ENCODE peak calls at places on chromosomes 2 and 18, in six cellular contexts. H, X, L, U, T and K are unnamed samples.

GRCh38 chr2:120261387-120262006 is 8.8 kb downstream of the RALB start:
- DNase-seq in H (no peak), X (no peak), L (no peak), U (no peak), T (no peak), K (no peak)

GRCh38 chr18:21439453-21439852 is 161.1 kb downstream of the ESCO1 start:
- DNase-seq in H (no peak), X (no peak), L (no peak), U (peak), T (no peak), K (no peak)

GRCh38 chr2:80548469-80548868 is 243.9 kb upstream of the LRRTM1 start:
- DNase-seq in H (no peak), X (no peak), L (no peak), U (no peak), T (peak), K (no peak)

GRCh38 chr2:30235008-30235655 is 3.8 kb downstream of the LBH start:
- DNase-seq in H (no peak), X (no peak), L (no peak), U (no peak), T (no peak), K (no peak)

GRCh38 chr2:111162718-111163331 is 42.1 kb downstream of the BCL2L11 start:
- DNase-seq in H (no peak), X (no peak), L (no peak), U (no peak), T (no peak), K (no peak)

GRCh38 chr18:61946449-61946848 is 53.6 kb upstream of the RNF152 start:
- DNase-seq in H (no peak), X (no peak), L (no peak), U (no peak), T (no peak), K (no peak)

GRCh38 chr2:151238527-151239487 is 22.9 kb downstream of the RBM43 start:
- DNase-seq in H (peak), X (peak), L (peak), U (peak), T (no peak), K (peak)

GRCh38 chr18:62566199-62566598 is 43.4 kb downstream of the ZCCHC2 start:
- DNase-seq in H (peak), X (no peak), L (peak), U (peak), T (no peak), K (peak)

GRCh38 chr2:126932966-126933555 is 34.4 kb downstream of the TEX51 start:
- DNase-seq in H (no peak), X (no peak), L (no peak), U (no peak), T (no peak), K (peak)

GRCh38 chr18:76547306-76547705 is 52.3 kb upstream of the ZNF516 start:
- DNase-seq in H (no peak), X (no peak), L (no peak), U (no peak), T (no peak), K (no peak)

GRCh38 chr18:68937204-68937603 is 139.3 kb downstream of the CCDC102B start:
- DNase-seq in H (no peak), X (no peak), L (no peak), U (no peak), T (no peak), K (no peak)

GRCh38 chr2:14941151-14941631 is 308.7 kb downstream of the LRATD1 start:
- DNase-seq in H (no peak), X (no peak), L (no peak), U (no peak), T (no peak), K (no peak)

GRCh38 chr2:26521054-26521912 is 43.4 kb upstream of the OTOF start:
- DNase-seq in H (peak), X (no peak), L (peak), U (peak), T (no peak), K (peak)

GRCh38 chr2:171412571-171412970 is 21.2 kb downstream of the METTL8 start:
- DNase-seq in H (no peak), X (no peak), L (no peak), U (peak), T (no peak), K (no peak)

GRCh38 chr18:2656237-2657042 is 914 bp downstream of the SMCHD1 start:
- DNase-seq in H (peak), X (peak), L (no peak), U (peak), T (peak), K (peak)

GRCh38 chr2:107712857-107713256 is 113.8 kb upstream of the RGPD4 start:
- DNase-seq in H (no peak), X (no peak), L (no peak), U (no peak), T (no peak), K (no peak)

GRCh38 chr2:71347517-71347916 is 15.9 kb downstream of the ZNF638 start:
- DNase-seq in H (no peak), X (no peak), L (no peak), U (peak), T (no peak), K (no peak)

GRCh38 chr18:11570770-11571169 is 38.6 kb upstream of the SLC35G4 start:
- DNase-seq in H (no peak), X (no peak), L (no peak), U (peak), T (no peak), K (no peak)

GRCh38 chr2:132424526-132425121 is 8.0 kb downstream of the GPR39 start:
- DNase-seq in H (no peak), X (no peak), L (no peak), U (peak), T (no peak), K (no peak)

GRCh38 chr2:129069875-129070594 is 751.4 kb upstream of the HS6ST1 start:
- DNase-seq in H (no peak), X (no peak), L (no peak), U (no peak), T (peak), K (no peak)

GRCh38 chr2:121382744-121383143 is 97.7 kb upstream of the TFCP2L1 start:
- DNase-seq in H (no peak), X (no peak), L (peak), U (no peak), T (no peak), K (no peak)

GRCh38 chr2:179524940-179525339 is 260.3 kb upstream of the SESTD1 start:
- DNase-seq in H (no peak), X (no peak), L (no peak), U (no peak), T (no peak), K (no peak)

GRCh38 chr2:84234103-84234502 is 225.0 kb downstream of the SUCLG1 start:
- DNase-seq in H (no peak), X (no peak), L (no peak), U (no peak), T (no peak), K (no peak)

GRCh38 chr2:178093471-178093870 is 18.8 kb upstream of the RBM45 start:
- DNase-seq in H (no peak), X (no peak), L (no peak), U (no peak), T (no peak), K (no peak)

GRCh38 chr2:36462311-36462710 is 106.7 kb downstream of the CRIM1 start:
- DNase-seq in H (no peak), X (no peak), L (no peak), U (no peak), T (no peak), K (no peak)

GRCh38 chr18:6370410-6370809 is 44.3 kb downstream of the L3MBTL4 start:
- DNase-seq in H (no peak), X (no peak), L (no peak), U (no peak), T (no peak), K (peak)

GRCh38 chr18:25261768-25262167 is 90.2 kb downstream of the ZNF521 start:
- DNase-seq in H (no peak), X (no peak), L (no peak), U (no peak), T (no peak), K (no peak)

GRCh38 chr2:138948070-138948539 is 167.9 kb upstream of the NXPH2 start:
- DNase-seq in H (no peak), X (no peak), L (no peak), U (peak), T (no peak), K (no peak)

GRCh38 chr2:45190481-45190880 is 181.2 kb upstream of the SIX2 start:
- DNase-seq in H (no peak), X (no peak), L (no peak), U (peak), T (no peak), K (no peak)

DNA sequence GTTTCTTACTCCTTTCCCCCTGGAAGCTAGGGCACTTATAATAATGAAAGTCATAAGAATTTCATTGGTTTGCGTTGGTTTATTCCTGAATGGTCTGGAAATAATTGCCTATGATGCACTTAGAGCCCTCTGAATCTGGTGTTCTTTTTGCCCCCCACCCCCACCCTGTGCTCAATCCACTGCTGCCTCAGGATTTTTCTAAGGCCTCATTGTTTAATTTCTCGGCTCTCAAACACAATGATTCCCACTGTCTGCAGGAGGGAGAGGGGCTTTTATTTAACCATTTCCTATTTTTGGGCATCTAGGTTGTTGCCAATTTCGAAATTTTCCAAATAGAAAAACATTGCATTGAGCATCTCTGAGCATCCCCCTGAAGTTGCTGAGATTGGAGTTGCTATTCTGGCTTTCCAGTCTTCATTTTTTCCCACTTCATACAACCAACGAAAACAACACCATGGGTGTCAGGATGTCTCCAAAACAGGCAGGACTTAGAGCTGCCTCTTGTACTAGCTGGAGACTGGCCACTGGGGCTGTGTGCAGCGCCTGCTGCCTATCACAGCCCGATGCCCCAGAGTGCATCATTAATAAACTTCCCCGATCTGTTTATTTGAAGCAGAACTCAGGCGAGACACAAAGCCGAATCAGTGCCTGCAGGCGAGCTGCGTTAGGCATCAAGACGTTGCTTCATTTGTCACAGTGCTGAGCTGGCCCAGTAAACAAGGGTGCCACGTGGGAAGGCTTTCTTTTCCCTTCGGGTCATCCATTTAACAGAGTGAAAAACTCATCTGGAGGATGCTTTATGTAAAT is 1.8 kb upstream of the PCARE start:
- DNase-seq in H (no peak), X (no peak), L (no peak), U (peak), T (no peak), K (no peak)
- TF ChIP-seq CTCF in H (no peak), X (no peak), L (no peak), U (no peak), T (no peak), K (no peak)

GRCh38 chr2:43238176-43238575 is 11.8 kb upstream of the ZFP36L2 start:
- DNase-seq in H (no peak), X (no peak), L (no peak), U (peak), T (no peak), K (no peak)

GRCh38 chr2:43240762-43241150 is 14.3 kb upstream of the ZFP36L2 start:
- DNase-seq in H (no peak), X (no peak), L (no peak), U (no peak), T (no peak), K (no peak)

GRCh38 chr2:43241558-43241957 is 15.2 kb upstream of the ZFP36L2 start:
- DNase-seq in H (peak), X (no peak), L (no peak), U (no peak), T (no peak), K (no peak)

GRCh38 chr2:43238813-43239212 is 12.4 kb upstream of the ZFP36L2 start:
- DNase-seq in H (no peak), X (no peak), L (no peak), U (no peak), T (no peak), K (no peak)

GRCh38 chr2:43239981-43240761 is 13.8 kb upstream of the ZFP36L2 start:
- DNase-seq in H (no peak), X (no peak), L (peak), U (no peak), T (no peak), K (no peak)
- TF ChIP-seq CTCF in H (no peak), X (no peak), L (no peak), U (peak), T (no peak), K (no peak)

GRCh38 chr2:135530313-135531230 is at the start of gene ZRANB3:
- DNase-seq in H (peak), X (peak), L (peak), U (peak), T (peak), K (peak)

GRCh38 chr2:135532581-135532980 is 1.3 kb downstream of the R3HDM1 start:
- DNase-seq in H (no peak), X (no peak), L (no peak), U (peak), T (no peak), K (no peak)

GRCh38 chr2:135531231-135532197 is at the start of gene R3HDM1:
- DNase-seq in H (peak), X (peak), L (peak), U (peak), T (peak), K (peak)

GRCh38 chr2:135525786-135526185 is 5.2 kb downstream of the ZRANB3 start:
- DNase-seq in H (no peak), X (no peak), L (no peak), U (no peak), T (no peak), K (no peak)

GRCh38 chr2:135528006-135528405 is 3.0 kb downstream of the ZRANB3 start:
- DNase-seq in H (no peak), X (no peak), L (no peak), U (no peak), T (no peak), K (no peak)
- TF ChIP-seq CTCF in H (no peak), X (no peak), L (no peak), U (no peak), T (no peak), K (no peak)

DNA sequence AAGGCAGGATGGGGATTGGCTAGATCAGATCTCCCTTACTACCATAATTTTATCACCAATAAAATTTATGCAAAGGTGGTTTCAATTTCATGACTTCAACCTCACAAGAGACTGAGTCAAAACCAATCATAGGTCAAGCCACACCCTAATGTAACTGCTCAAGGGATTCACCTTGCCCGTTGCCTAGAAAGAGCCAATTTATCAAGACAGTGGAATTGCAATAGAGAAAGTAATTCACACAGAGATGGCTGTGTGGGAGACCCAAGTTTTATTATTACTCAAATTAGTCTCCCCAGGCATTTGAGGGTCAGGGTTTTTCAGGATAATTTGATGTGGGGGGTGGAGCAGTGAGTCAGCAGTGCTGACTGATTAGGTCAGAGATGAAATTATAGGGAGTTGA is 340.6 kb downstream of the RND3 start:
- DNase-seq in H (no peak), X (no peak), L (no peak), U (no peak), T (no peak), K (no peak)
- TF ChIP-seq CTCF in H (no peak), X (no peak), L (no peak), U (no peak), T (no peak), K (no peak)

DNA sequence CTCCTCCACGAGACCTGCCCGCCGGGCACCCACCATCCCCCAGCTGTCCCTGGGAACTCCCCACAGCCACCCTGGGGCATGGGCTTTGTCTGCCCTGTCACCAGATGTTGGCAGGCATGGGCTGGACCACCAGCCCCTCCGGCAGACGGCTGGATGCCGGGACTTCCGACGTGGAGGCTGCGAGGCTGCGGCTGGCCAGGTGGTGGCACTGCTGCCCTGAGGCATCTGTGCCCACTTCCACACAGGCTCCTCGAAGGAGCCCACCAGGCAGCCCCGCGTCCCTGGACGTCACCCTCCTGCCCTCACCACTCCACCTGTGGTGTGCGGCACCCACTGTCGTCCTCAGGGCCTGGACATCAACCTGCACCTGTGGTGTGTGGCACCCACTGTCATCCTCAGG is 319.9 kb upstream of the SALL3 start:
- DNase-seq in H (peak), X (no peak), L (no peak), U (no peak), T (no peak), K (peak)
- TF ChIP-seq CTCF in H (peak), X (no peak), L (no peak), U (no peak), T (peak), K (peak)